ENCODE peak calls at places on chromosome 10, in six cellular contexts. Z is OCI-LY7, F is esophagus muscularis mucosa, Y is hepatocyte, M is psoas muscle, V is lower lobe of right lung. A is an unnamed sample.
A peak's percentile ranks its signal among the peaks of the same experiment; 100 is the strongest.

GRCh38 chr10:8602821-8603220 is 548.3 kb downstream of the GATA3 start:
- DNase-seq in Z (no peak), F (no peak), Y (no peak), M (no peak), V (no peak), A (no peak)

GRCh38 chr10:30386801-30387588 is 37.9 kb upstream of the MTPAP start:
- DNase-seq in Z (no peak), F (no peak), Y (no peak), M (no peak), V (no peak), A (no peak)

GRCh38 chr10:109892885-109893284 is 30.4 kb downstream of the XPNPEP1 start:
- DNase-seq in Z (no peak), F (no peak), Y (peak; percentile 57), M (peak; percentile 39), V (no peak), A (no peak)

GRCh38 chr10:7797582-7797981 is 9.6 kb downstream of the ATP5F1C start:
- DNase-seq in Z (no peak), F (no peak), Y (peak; percentile 43), M (peak; percentile 66), V (no peak), A (peak; percentile 44)

GRCh38 chr10:15516284-15516956 is 145.3 kb upstream of the FAM171A1 start:
- DNase-seq in Z (no peak), F (no peak), Y (no peak), M (no peak), V (no peak), A (no peak)

GRCh38 chr10:6114758-6115410 is 26.1 kb downstream of the RBM17 start:
- DNase-seq in Z (no peak), F (no peak), Y (no peak), M (no peak), V (no peak), A (no peak)

GRCh38 chr10:122541541-122542002 is 19.0 kb upstream of the DMBT1 start:
- DNase-seq in Z (no peak), F (no peak), Y (no peak), M (no peak), V (no peak), A (no peak)

GRCh38 chr10:29908977-29909376 is 150.4 kb downstream of the JCAD start:
- DNase-seq in Z (no peak), F (no peak), Y (peak; percentile 19), M (no peak), V (no peak), A (no peak)

GRCh38 chr10:71339796-71340589 is 20.9 kb downstream of the SLC29A3 start:
- DNase-seq in Z (no peak), F (no peak), Y (peak; percentile 86), M (no peak), V (no peak), A (no peak)

GRCh38 chr10:3108575-3109105 is 41.3 kb downstream of the PFKP start:
- DNase-seq in Z (no peak), F (no peak), Y (no peak), M (no peak), V (no peak), A (peak; percentile 50)
- H3K27ac ChIP-seq in Z (no peak overlapping the region), F (peak overlapping the region; percentile 84), Y (no peak overlapping the region), M (peak overlapping the region; percentile 88), V (no peak overlapping the region), A (no peak overlapping the region)

DNA sequence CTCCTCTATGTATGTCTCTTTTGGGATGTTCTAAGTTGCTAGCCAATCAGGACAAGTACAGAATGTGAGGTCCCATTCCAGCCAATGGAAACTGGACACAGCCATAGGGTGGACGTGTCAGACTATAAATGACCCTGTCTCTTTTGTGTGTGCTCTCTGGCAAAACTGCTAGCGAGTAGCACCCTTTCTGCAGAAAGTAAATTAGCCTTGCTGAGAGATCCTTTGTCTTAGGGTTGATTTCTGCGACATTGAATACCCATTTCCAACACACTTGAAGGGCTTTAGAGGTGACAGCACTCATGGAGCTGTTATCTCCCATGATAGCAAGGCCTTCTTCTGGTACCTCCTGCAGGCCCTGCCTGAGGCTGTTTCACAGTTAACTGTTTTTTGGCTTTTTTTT is 107.5 kb downstream of the CCNY start:
- DNase-seq in Z (no peak), F (no peak), Y (no peak), M (no peak), V (no peak), A (no peak)
- H3K9me3 ChIP-seq in Z (peaks cover 28% of the 10 kb centered on the region), F (peaks cover 11% of the 10 kb centered on the region), Y (no peaks in the 10 kb centered on the region), M (peaks cover 16% of the 10 kb centered on the region), V (peaks cover 40% of the 10 kb centered on the region), A (peaks cover 4% of the 10 kb centered on the region)

GRCh38 chr10:35339946-35340345 is 3.6 kb downstream of the CCNY start:
- DNase-seq in Z (no peak), F (no peak), Y (no peak), M (no peak), V (no peak), A (no peak)

GRCh38 chr10:35342381-35342780 is 6.1 kb downstream of the CCNY start:
- DNase-seq in Z (no peak), F (no peak), Y (no peak), M (no peak), V (no peak), A (no peak)

GRCh38 chr10:35340975-35341374 is 4.7 kb downstream of the CCNY start:
- DNase-seq in Z (no peak), F (no peak), Y (no peak), M (peak; percentile 51), V (no peak), A (peak; percentile 73)

GRCh38 chr10:35343739-35344138 is 7.4 kb downstream of the CCNY start:
- DNase-seq in Z (no peak), F (no peak), Y (no peak), M (no peak), V (no peak), A (no peak)

DNA sequence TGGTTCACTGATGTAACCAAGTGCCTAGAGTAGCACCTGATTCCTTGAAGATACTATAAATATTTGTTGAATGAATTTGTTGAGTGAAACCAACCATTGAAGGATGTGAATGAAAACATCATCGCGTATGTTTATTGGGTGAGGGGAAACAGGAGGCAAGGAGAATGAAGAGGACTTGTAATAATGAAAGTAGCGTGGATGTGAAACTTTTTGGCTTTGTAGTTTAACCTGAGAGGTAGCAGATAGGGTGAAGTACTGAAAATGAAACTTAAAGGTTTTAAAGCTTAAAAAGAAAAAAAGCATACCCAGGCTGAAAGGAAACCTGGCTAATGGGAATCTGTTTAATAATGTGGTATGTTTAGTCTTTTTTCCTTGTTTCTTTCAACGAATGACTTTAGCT is 5.2 kb downstream of the CCNY start:
- DNase-seq in Z (peak; percentile 43), F (no peak), Y (no peak), M (no peak), V (no peak), A (no peak)
- H3K27ac ChIP-seq in Z (no peak overlapping the region), F (no peak overlapping the region), Y (no peak overlapping the region), M (no peak overlapping the region), V (no peak overlapping the region), A (no peak overlapping the region)

DNA sequence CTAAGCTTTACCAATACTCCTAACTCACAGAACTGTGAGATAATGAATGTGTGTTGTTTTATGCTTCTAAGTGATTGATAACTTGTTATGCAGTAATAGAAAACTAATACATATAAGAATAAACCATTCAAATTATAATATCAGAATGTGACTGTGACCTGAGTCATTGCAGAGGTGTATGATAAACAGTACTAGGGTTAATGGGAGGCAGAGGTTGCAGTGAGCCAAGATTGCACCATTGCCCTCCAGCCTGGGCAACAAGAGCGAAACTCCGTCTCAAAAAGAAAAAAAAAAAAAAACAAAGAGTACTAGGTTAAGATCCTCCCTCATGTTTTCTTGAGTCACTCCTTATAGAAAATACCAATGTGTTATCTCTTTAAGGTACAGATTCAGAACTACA is 950.3 kb downstream of the SORCS1 start:
- DNase-seq in Z (no peak), F (no peak), Y (no peak), M (no peak), V (no peak), A (no peak)
- H3K9me3 ChIP-seq in Z (no peaks in the 10 kb centered on the region), F (no peaks in the 10 kb centered on the region), Y (no peaks in the 10 kb centered on the region), M (no peaks in the 10 kb centered on the region), V (no peaks in the 10 kb centered on the region), A (no peaks in the 10 kb centered on the region)

GRCh38 chr10:100996678-100997363 is 2.8 kb upstream of the LZTS2 start:
- DNase-seq in Z (peak; percentile 57), F (no peak), Y (peak; percentile 70), M (no peak), V (no peak), A (peak; percentile 81)

GRCh38 chr10:100998991-100999741 is 442 bp upstream of the LZTS2 start:
- DNase-seq in Z (peak; percentile 80), F (peak; percentile 95), Y (peak; percentile 93), M (peak; percentile 88), V (peak; percentile 90), A (peak; percentile 94)

GRCh38 chr10:100998183-100998990 is 1.2 kb upstream of the LZTS2 start:
- DNase-seq in Z (peak; percentile 73), F (no peak), Y (peak; percentile 93), M (peak; percentile 88), V (peak; percentile 88), A (peak; percentile 94)

GRCh38 chr10:100999742-101000601 is at the start of gene LZTS2:
- DNase-seq in Z (no peak), F (no peak), Y (peak; percentile 64), M (peak; percentile 44), V (no peak), A (no peak)

GRCh38 chr10:100997364-100998182 is 2.0 kb upstream of the LZTS2 start:
- DNase-seq in Z (peak; percentile 87), F (no peak), Y (peak; percentile 91), M (peak; percentile 84), V (peak; percentile 88), A (peak; percentile 90)
- H3K27ac ChIP-seq in Z (peak overlapping the region; percentile 63), F (peak overlapping the region; percentile 99), Y (peak overlapping the region; percentile 99), M (peak overlapping the region; percentile 100), V (peak overlapping the region; percentile 98), A (peak overlapping the region; percentile 97)

GRCh38 chr10:75552171-75552570 is 120.7 kb downstream of the LRMDA start:
- DNase-seq in Z (no peak), F (no peak), Y (no peak), M (no peak), V (no peak), A (no peak)
- H3K9me3 ChIP-seq in Z (no peaks in the 10 kb centered on the region), F (peaks cover 4% of the 10 kb centered on the region), Y (no peaks in the 10 kb centered on the region), M (no peaks in the 10 kb centered on the region), V (no peaks in the 10 kb centered on the region), A (no peaks in the 10 kb centered on the region)